ENCODE peak calls at places on chromosomes 2 and 18, in six cellular contexts. R is K562, K is A549, X is HepG2, Z is endothelial cell of umbilical vein, A is GM12878. B is an unnamed sample.

GRCh38 chr18:13231151-13231550 is 12.6 kb downstream of the LDLRAD4 start:
- DNase-seq in Z (no peak), X (no peak), R (no peak), K (no peak), A (no peak), B (no peak)

GRCh38 chr18:6734746-6735430 is 5.4 kb downstream of the ARHGAP28 start:
- DNase-seq in R (no peak), X (no peak), Z (no peak), A (no peak), K (no peak), B (no peak)

GRCh38 chr18:36771246-36771645 is 57.6 kb downstream of the TPGS2 start:
- DNase-seq in K (no peak), Z (no peak), X (no peak), R (no peak), A (no peak), B (no peak)

GRCh38 chr2:213757525-213757924 is 473.3 kb downstream of the SPAG16 start:
- DNase-seq in Z (no peak), K (no peak), R (no peak), A (no peak), X (no peak), B (no peak)

GRCh38 chr2:47221956-47222355 is 66.8 kb upstream of the STPG4 start:
- DNase-seq in R (peak), K (no peak), X (no peak), Z (peak), A (no peak), B (no peak)

GRCh38 chr2:118374974-118375745 is 286.9 kb downstream of the INSIG2 start:
- DNase-seq in K (no peak), Z (no peak), R (no peak), A (no peak), X (no peak), B (no peak)

GRCh38 chr2:37631292-37631691 is 40.1 kb downstream of the CDC42EP3 start:
- DNase-seq in Z (no peak), X (no peak), K (no peak), A (no peak), R (no peak), B (no peak)

GRCh38 chr2:205496777-205497176 is 185.5 kb upstream of the NRP2 start:
- DNase-seq in Z (no peak), A (no peak), K (no peak), X (no peak), R (no peak), B (no peak)

GRCh38 chr18:61894751-61895524 is 2.1 kb upstream of the RNF152 start:
- DNase-seq in X (no peak), Z (no peak), R (no peak), K (no peak), A (no peak), B (no peak)

GRCh38 chr2:43348904-43349725 is 122.7 kb upstream of the ZFP36L2 start:
- DNase-seq in K (no peak), Z (no peak), X (no peak), A (no peak), R (no peak), B (no peak)

GRCh38 chr2:30915485-30915884 is 108.2 kb upstream of the CAPN13 start:
- DNase-seq in K (peak), A (no peak), X (peak), R (peak), Z (no peak), B (peak)

GRCh38 chr2:180938419-180938818 is 42.0 kb upstream of the UBE2E3 start:
- DNase-seq in R (no peak), A (no peak), K (no peak), Z (no peak), X (no peak), B (no peak)

GRCh38 chr2:117862459-117862858 is 48.0 kb downstream of the DDX18 start:
- DNase-seq in X (no peak), Z (no peak), K (no peak), A (no peak), R (no peak), B (no peak)

GRCh38 chr2:181738074-181738473 is 57.8 kb upstream of the NEUROD1 start:
- DNase-seq in A (no peak), Z (peak), X (no peak), R (peak), K (peak), B (peak)

GRCh38 chr2:56680971-56681631 is 497.3 kb downstream of the CCDC85A start:
- DNase-seq in A (no peak), K (peak), X (no peak), R (no peak), Z (peak), B (no peak)

GRCh38 chr2:130183500-130184373 is 1.7 kb downstream of the MZT2B start:
- DNase-seq in R (peak), Z (peak), K (no peak), X (peak), A (no peak), B (no peak)

GRCh38 chr2:177551989-177552413 is 159.4 kb downstream of the AGPS start:
- DNase-seq in Z (peak), A (no peak), X (no peak), R (peak), K (peak), B (no peak)

GRCh38 chr2:118061135-118061955 is 26.9 kb upstream of the INSIG2 start:
- DNase-seq in R (peak), X (peak), A (peak), Z (peak), K (peak), B (peak)

GRCh38 chr2:206250041-206250897 is 24.2 kb upstream of the ZDBF2 start:
- DNase-seq in Z (peak), R (no peak), A (no peak), X (no peak), K (peak), B (no peak)

GRCh38 chr2:218582085-218582484 is 13.4 kb downstream of the CNOT9 start:
- DNase-seq in A (no peak), R (no peak), X (no peak), K (peak), Z (peak), B (peak)

GRCh38 chr2:127080941-127081769 is 25.8 kb downstream of the BIN1 start:
- DNase-seq in Z (no peak), K (no peak), A (no peak), X (no peak), R (no peak), B (peak)

GRCh38 chr2:102141915-102142828 is at the start of gene IL1R1:
- DNase-seq in R (peak), K (peak), Z (peak), A (no peak), X (peak), B (peak)

GRCh38 chr2:63614448-63614968 is 25.7 kb downstream of the MDH1 start:
- DNase-seq in K (peak), A (no peak), Z (no peak), R (no peak), X (peak), B (no peak)

GRCh38 chr18:22422909-22423548 is 5.3 kb upstream of the CTAGE1 start:
- DNase-seq in A (no peak), Z (peak), X (no peak), K (no peak), R (no peak), B (no peak)
- TF ChIP-seq MYC in A (no peak), Z (no peak), X (no peak), K (no peak), R (no peak), B (no peak)

GRCh38 chr2:71226965-71227560 is at the start of gene PAIP2B:
- DNase-seq in K (peak), X (peak), Z (peak), R (peak), A (peak), B (peak)
- TF ChIP-seq POLR2A in K (peak), X (no peak), Z (no peak), R (no peak), A (peak), B (peak)

GRCh38 chr2:176093145-176093888 is 796 bp downstream of the HOXD13 start:
- DNase-seq in K (no peak), A (no peak), R (no peak), X (no peak), Z (no peak), B (peak)
- TF ChIP-seq CTCF in K (peak), A (no peak), R (no peak), X (no peak), Z (no peak), B (peak)

DNA sequence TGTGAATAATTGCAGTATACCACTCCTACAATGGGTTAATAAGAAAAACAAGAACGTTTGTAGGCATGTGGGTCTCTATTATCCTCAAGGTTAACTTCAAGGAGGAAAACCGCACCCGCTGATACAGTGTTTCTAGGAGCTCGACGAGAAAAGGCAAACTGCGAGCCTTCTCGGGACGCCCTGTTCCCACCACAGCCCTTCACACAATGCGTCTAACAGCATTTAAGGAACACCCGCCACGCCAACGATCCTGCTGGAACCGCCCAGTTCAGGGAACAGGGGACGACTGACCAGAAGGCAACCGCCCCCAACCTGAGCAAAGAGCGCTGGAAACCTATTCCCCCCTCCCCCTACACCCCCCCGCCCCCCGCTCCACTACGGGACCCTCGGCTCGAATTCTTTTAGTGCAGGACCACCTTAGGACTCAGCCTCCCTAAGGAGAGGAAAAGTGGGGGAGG is 710 bp upstream of the TMSB10 start:
- DNase-seq in Z (peak), K (peak), X (no peak), R (peak), A (no peak), B (peak)
- TF ChIP-seq MYC in Z (no peak), K (no peak), X (no peak), R (peak), A (no peak), B (peak)

GRCh38 chr2:144519934-144520717 is at the start of gene ZEB2:
- DNase-seq in R (peak), Z (peak), A (no peak), K (peak), X (peak), B (peak)
- TF ChIP-seq POLR2A in R (peak), Z (peak), A (peak), K (no peak), X (no peak), B (peak)

DNA sequence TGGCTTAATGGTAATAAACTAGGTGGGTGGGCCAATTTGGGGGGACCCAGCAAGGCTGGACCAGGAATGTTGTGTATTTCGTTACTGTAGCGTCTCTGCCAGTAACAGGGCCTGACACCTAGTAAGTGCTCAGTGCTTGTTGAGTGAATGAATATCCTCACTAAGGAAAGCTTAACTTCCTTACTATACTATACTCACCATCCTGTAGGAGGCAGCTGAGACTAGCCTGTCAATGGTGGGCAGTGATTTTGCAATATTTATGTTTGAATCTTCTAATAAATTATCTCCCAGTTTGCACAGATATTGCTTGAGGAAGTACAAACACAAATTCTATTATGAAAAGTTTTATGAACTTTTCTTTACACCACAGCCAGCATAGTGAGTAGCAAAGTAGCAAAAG is 370.7 kb upstream of the SYT4 start:
- DNase-seq in A (no peak), K (no peak), X (no peak), R (no peak), Z (no peak), B (no peak)
- TF ChIP-seq CTCF in A (no peak), K (no peak), X (no peak), R (no peak), Z (no peak), B (no peak)

DNA sequence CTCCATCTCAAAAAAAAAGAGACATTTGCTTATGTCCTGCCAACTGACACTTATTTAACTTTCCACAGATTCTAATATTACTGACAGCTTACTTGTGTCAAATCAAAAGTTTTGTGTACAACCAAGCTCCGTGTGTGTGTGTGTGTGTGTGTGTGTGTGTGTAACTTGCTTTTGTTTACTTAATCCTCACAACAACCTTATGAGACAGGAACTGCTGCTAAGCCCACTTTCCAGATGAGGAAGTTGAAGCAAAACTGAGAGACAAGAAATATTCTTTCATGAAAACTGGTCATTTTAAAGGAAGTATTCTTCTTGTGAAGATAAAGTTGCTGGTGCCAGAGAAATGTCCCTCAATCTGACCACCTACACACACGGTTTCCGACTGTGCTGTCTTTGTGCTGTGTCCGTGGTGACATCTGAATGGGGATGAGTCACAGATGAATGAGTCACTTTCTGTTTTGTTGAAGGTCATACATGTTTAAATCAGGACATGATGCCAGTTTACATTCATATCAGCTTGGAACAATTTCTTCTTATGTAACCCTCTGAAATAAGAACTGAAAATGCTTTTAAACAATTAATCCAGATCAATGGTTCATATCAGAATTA is 95.3 kb downstream of the THNSL2 start:
- DNase-seq in A (peak), X (peak), R (peak), Z (no peak), K (peak), B (peak)
- TF ChIP-seq MYC in A (no peak), X (no peak), R (no peak), Z (no peak), K (no peak), B (no peak)

DNA sequence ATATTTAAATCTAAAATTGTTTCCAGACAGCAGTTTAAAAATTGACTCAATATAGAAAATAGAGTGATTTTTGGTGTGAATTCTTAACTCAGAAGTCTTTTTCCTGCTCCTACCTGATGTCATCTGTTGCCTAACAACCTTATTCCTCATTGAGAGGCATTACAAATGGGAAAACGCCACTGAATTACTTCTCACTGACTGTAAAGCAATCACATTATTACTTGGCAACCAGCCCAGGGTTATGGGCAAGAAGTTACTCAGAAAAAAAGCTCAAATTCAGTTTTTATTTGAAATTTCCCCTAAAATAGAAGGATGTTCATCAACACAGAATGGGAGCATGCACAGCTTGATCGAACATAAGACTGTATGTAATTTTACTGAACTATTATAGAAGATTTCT is 201.8 kb upstream of the GULP1 start:
- DNase-seq in Z (peak), K (no peak), R (no peak), X (no peak), A (no peak), B (no peak)
- TF ChIP-seq POLR2A in Z (no peak), K (no peak), R (no peak), X (no peak), A (no peak), B (no peak)

DNA sequence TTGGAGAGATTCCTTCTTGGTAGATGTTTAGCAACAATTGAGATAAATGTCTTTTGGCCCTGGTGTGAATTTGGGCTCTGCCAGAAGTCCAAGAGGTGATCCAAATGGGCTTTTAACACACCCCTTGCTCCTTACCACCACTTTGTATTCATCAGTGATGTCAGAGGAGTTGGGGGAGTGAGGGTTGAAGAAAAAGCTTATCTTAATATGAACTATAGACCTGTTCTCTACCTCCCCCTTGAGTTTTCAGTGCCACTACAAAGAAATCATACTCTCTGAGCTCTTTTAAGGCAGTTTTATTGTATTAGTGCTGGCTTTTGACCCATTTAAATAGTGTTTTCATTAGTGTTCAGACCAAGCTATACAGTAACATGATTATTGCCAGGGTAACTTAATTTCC is 229.1 kb downstream of the PHLPP1 start:
- DNase-seq in R (peak), K (peak), A (no peak), X (no peak), Z (peak), B (no peak)
- TF ChIP-seq CTCF in R (no peak), K (no peak), A (peak), X (no peak), Z (no peak), B (no peak)

DNA sequence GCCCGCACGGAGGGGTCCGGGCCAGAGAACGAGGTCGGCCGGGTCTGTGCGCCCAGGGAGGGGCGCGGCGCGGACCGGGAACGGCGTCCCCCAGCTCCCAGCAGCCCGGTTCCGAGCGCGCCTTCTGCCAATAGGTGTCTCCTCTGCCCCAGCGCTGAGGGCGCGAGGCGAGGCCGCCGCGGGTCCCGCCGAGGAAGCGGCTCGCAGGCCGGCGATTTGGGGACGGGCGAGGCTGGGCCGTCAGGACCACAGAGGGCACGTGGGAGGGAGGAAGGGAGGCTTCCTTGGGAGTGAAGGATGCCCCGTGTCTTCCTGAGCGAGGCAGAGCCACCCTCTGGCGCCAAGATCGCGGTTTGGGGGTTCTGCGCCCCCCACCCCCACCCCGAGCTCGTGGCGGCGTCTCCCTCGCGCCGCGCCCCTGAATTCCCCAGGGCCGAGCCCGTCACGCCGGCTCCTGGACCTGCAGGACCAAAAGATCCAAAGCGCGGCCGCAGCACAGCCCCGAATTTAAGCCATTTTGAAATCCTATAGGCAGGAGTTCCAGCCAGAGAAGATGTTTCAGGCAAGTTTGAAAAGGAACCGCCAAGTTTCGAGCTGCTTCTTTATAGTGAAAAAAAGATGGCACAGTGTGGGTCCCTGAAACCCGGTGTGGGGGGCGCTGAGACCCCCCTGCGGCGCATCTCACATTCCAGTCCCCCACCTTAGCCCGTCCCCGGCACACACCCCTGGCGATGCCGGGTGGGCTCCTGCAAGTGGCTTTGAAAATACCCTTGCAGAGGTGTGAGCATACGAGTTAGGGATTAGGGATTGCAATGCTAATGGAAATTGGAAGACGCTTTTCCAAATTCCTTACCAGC is 929 bp downstream of the NFATC1 start:
- DNase-seq in Z (peak), A (no peak), K (peak), R (peak), X (no peak), B (peak)
- TF ChIP-seq MYC in Z (no peak), A (no peak), K (no peak), R (no peak), X (no peak), B (no peak)